ENCODE peak calls at places on chromosome 1, in five cellular contexts. H is caudate nucleus; K is globus pallidus; Q is activated CD4-positive, alpha-beta memory T cell treated with anti-CD3 and anti-CD28 coated beads for 36 hours; Z is RPMI7951. A is an unnamed sample.

GRCh38 chr1:12095822-12096263 is 32.7 kb downstream of the TNFRSF8 start:
- DNase-seq in H (no peak), K (no peak), Q (no peak), Z (peak; percentile 31), A (peak; percentile 44)

GRCh38 chr1:83102630-83103071 is 896.3 kb downstream of the TTLL7 start:
- DNase-seq in H (no peak), K (no peak), Q (no peak), Z (no peak), A (peak; percentile 72)

GRCh38 chr1:230572121-230573083 is 69.9 kb upstream of the COG2 start:
- DNase-seq in H (no peak), K (peak; percentile 29), Q (no peak), Z (no peak), A (no peak)

GRCh38 chr1:192869308-192869940 is 60.6 kb downstream of the RGS2 start:
- DNase-seq in H (no peak), K (no peak), Q (no peak), Z (no peak), A (no peak)

GRCh38 chr1:207463571-207463970 is 9.4 kb downstream of the CR2 start:
- DNase-seq in H (no peak), K (no peak), Q (no peak), Z (no peak), A (no peak)

GRCh38 chr1:6007318-6008083 is 15.3 kb upstream of the NPHP4 start:
- DNase-seq in H (no peak), K (no peak), Q (peak; percentile 29), Z (no peak), A (no peak)

GRCh38 chr1:21670956-21671902 is 2.1 kb upstream of the RAP1GAP start:
- DNase-seq in H (no peak), K (no peak), Q (no peak), Z (no peak), A (no peak)

GRCh38 chr1:7948950-7949349 is 8.3 kb upstream of the TNFRSF9 start:
- DNase-seq in H (no peak), K (no peak), Q (peak; percentile 44), Z (peak; percentile 95), A (no peak)

GRCh38 chr1:2311184-2312032 is 79.9 kb downstream of the MORN1 start:
- DNase-seq in H (no peak), K (no peak), Q (peak; percentile 68), Z (peak; percentile 15), A (peak; percentile 77)

GRCh38 chr1:9033363-9033762 is 7.1 kb upstream of the SLC2A7 start:
- DNase-seq in H (no peak), K (no peak), Q (no peak), Z (no peak), A (no peak)

GRCh38 chr1:6538958-6539357 is 15.4 kb downstream of the NOL9 start:
- DNase-seq in H (no peak), K (no peak), Q (no peak), Z (no peak), A (no peak)

GRCh38 chr1:24988560-24988912 is 58.5 kb upstream of the RUNX3 start:
- DNase-seq in H (no peak), K (no peak), Q (no peak), Z (no peak), A (no peak)

GRCh38 chr1:10104844-10105243 is 72.1 kb downstream of the UBE4B start:
- DNase-seq in H (no peak), K (no peak), Q (no peak), Z (no peak), A (no peak)

GRCh38 chr1:165481820-165482532 is 37.0 kb upstream of the RXRG start:
- DNase-seq in H (no peak), K (no peak), Q (peak; percentile 41), Z (peak; percentile 97), A (no peak)

GRCh38 chr1:914253-914890 is 9.4 kb upstream of the SAMD11 start:
- DNase-seq in H (no peak), K (no peak), Q (no peak), Z (no peak), A (no peak)